ENCODE peak calls at places on chromosomes 1 and 21, in eight cellular contexts. F is colonic mucosa; V is Peyer's patch; N is CD8-positive, alpha-beta memory T cell; P is aorta; B is ovary; I is BE2C; W is hepatocyte. K is an unnamed sample.

GRCh38 chr1:53266038-53266437 is 27.7 kb upstream of the MAGOH start:
- DNase-seq in F (no peak), V (no peak), N (no peak), P (no peak), B (no peak), I (no peak), W (no peak), K (peak; percentile 47)

GRCh38 chr1:246153796-246154212 is 353.3 kb downstream of the SMYD3 start:
- DNase-seq in F (no peak), V (no peak), N (no peak), P (no peak), B (no peak), I (no peak), W (no peak), K (no peak)

GRCh38 chr1:18139198-18139981 is 31.8 kb downstream of the IGSF21 start:
- DNase-seq in F (no peak), V (no peak), N (no peak), P (no peak), B (no peak), I (peak; percentile 47), W (no peak), K (peak; percentile 34)

GRCh38 chr1:169312084-169312954 is 55.3 kb downstream of the NME7 start:
- DNase-seq in F (no peak), V (no peak), N (peak; percentile 67), P (no peak), B (no peak), I (no peak), W (peak; percentile 47), K (no peak)

GRCh38 chr1:1065265-1065939 is 8.7 kb downstream of the RNF223 start:
- DNase-seq in F (no peak), V (no peak), N (no peak), P (no peak), B (no peak), I (no peak), W (no peak), K (no peak)

GRCh38 chr1:212070720-212071302 is 35.3 kb downstream of the DTL start:
- DNase-seq in F (no peak), V (no peak), N (no peak), P (no peak), B (no peak), I (no peak), W (peak; percentile 73), K (peak; percentile 45)

GRCh38 chr1:63663301-63663700 is 70.1 kb downstream of the PGM1 start:
- DNase-seq in F (no peak), V (no peak), N (no peak), P (no peak), B (no peak), I (no peak), W (no peak), K (no peak)

GRCh38 chr1:156625436-156626078 is 6.3 kb downstream of the HAPLN2 start:
- DNase-seq in F (peak; percentile 64), V (peak; percentile 51), N (peak; percentile 72), P (peak; percentile 65), B (peak; percentile 57), I (peak; percentile 85), W (peak; percentile 73), K (peak; percentile 73)

GRCh38 chr1:211813590-211813989 is 17.0 kb downstream of the LPGAT1 start:
- DNase-seq in F (no peak), V (no peak), N (no peak), P (no peak), B (peak; percentile 45), I (no peak), W (peak; percentile 14), K (no peak)

GRCh38 chr1:215584389-215584788 is 17.3 kb downstream of the KCTD3 start:
- DNase-seq in F (no peak), V (no peak), N (no peak), P (no peak), B (no peak), I (no peak), W (no peak), K (no peak)

GRCh38 chr1:109226078-109226445 is 12.3 kb downstream of the SARS1 start:
- DNase-seq in F (no peak), V (no peak), N (no peak), P (no peak), B (no peak), I (no peak), W (no peak), K (no peak)

DNA sequence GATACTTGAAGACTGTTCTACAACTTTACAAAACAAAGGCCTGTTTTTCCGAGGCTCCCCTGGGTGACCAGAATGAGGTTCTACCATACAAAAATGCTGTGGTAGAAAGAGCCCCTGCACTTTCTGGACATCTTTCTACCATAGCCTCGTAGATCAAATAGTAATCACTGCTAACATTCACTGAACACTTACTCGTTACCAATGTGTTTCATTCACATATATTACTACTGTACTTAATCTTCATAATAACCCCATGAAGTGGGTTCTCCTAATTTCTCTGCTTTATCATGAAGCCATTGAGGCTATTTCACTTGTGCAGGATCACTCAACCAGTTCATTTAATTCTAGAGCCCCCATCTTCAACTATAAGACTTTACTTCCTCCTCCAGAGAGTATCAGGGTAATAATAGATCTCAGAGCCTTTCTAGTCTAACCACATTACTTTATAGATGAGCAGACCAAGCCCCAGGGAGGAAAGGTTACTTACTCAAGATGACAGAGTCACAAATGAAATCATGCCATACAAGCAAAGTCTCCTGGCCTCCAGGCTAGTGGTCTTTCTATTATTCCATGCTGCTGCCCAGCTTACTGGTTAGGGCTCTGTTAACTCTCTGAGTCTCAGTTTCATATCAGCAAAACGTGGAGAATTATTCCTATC is 46.7 kb upstream of the OSBPL9 start:
- DNase-seq in F (no peak), V (no peak), N (no peak), P (no peak), B (no peak), I (no peak), W (no peak), K (no peak)
- H3K4me1 ChIP-seq in F (peaks cover 13% of the 10 kb centered on the region), V (peaks cover 23% of the 10 kb centered on the region), N (peaks cover 28% of the 10 kb centered on the region), P (peaks cover 8% of the 10 kb centered on the region), B (no peaks in the 10 kb centered on the region), I (no peaks in the 10 kb centered on the region), W (peaks cover 15% of the 10 kb centered on the region), K (peaks cover 13% of the 10 kb centered on the region)

DNA sequence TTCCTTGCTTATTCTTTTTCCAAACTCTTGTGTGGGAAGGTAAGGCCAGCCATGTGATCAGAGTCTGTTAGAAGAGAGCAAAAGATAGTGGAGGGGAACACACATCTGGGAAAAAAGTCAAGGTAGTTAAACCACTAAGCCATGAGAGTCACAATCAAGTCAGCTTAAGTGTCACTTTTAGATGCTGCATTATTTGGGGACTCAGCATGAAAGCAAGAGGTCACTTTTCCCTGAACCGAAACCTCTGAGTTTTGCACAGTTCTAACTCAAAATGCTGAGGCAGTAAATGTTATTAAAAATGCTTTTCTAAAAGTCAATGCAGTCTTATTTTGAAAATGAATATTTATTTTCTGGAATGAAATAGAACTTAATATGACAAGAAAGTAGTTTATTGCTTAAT is 69.2 kb downstream of the RBM11 start:
- DNase-seq in F (no peak), V (no peak), N (no peak), P (no peak), B (no peak), I (no peak), W (no peak), K (no peak)
- H3K4me1 ChIP-seq in F (no peaks in the 10 kb centered on the region), V (no peaks in the 10 kb centered on the region), N (no peaks in the 10 kb centered on the region), P (peaks cover 4% of the 10 kb centered on the region), B (peaks cover 2% of the 10 kb centered on the region), I (no peaks in the 10 kb centered on the region), W (peaks cover 3% of the 10 kb centered on the region), K (peaks cover 10% of the 10 kb centered on the region)

GRCh38 chr21:42645211-42646075 is 8.0 kb upstream of the PDE9A start:
- DNase-seq in F (no peak), V (no peak), N (peak; percentile 23), P (peak; percentile 15), B (no peak), I (no peak), W (no peak), K (no peak)

GRCh38 chr21:42646836-42647235 is 6.6 kb upstream of the PDE9A start:
- DNase-seq in F (no peak), V (no peak), N (peak; percentile 29), P (peak; percentile 30), B (no peak), I (peak; percentile 4), W (no peak), K (no peak)

GRCh38 chr21:42648606-42649005 is 4.8 kb upstream of the PDE9A start:
- DNase-seq in F (no peak), V (no peak), N (peak; percentile 3), P (no peak), B (no peak), I (no peak), W (no peak), K (no peak)

GRCh38 chr21:42644223-42645208 is 8.9 kb upstream of the PDE9A start:
- DNase-seq in F (no peak), V (no peak), N (peak; percentile 26), P (peak; percentile 27), B (no peak), I (no peak), W (no peak), K (no peak)

DNA sequence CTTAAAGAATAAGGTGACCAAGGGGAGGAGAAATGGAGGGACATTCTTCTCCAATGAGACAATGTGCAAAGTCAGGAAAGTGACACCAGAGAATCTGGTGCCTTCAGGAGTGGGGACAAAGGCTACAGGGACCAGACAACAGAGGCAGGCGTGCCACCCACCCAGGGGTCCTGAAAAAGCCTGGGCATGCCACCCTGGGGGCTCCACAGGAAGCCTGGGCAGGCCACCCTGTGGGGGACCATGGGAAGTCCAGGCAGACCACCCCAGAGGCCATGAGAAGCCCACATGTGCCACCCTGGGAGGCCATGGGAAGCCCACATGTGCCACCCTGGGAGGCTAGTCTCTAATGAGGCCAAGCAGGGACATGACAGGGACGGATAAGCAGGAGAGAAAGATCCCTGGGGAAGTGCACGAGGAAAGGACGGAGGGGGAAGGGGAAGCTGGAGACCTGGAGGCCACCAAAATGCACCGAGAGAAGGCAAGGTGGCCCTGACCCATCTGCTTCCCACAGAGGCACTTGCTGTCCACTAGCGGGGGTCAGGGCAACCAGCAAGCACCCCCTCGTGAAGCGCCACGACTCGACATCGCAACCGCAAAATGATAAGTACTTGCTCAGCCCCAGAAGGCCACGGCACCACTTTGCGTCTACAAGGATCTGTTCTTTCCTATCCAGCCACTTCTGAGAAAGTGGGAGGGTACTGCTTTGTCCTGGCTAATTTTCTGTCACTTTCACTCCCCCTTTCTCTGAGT is 7.2 kb upstream of the PDE9A start:
- DNase-seq in F (no peak), V (no peak), N (peak; percentile 37), P (peak; percentile 36), B (no peak), I (peak; percentile 1), W (no peak), K (no peak)
- H3K4me1 ChIP-seq in F (no peaks in the 10 kb centered on the region), V (peaks cover 16% of the 10 kb centered on the region), N (no peaks in the 10 kb centered on the region), P (no peaks in the 10 kb centered on the region), B (peaks cover 6% of the 10 kb centered on the region), I (no peaks in the 10 kb centered on the region), W (peaks cover 6% of the 10 kb centered on the region), K (peaks cover 13% of the 10 kb centered on the region)

GRCh38 chr1:232383455-232384074 is 246.4 kb downstream of the SIPA1L2 start:
- DNase-seq in F (no peak), V (no peak), N (no peak), P (no peak), B (no peak), I (no peak), W (no peak), K (no peak)

GRCh38 chr1:232380556-232380955 is 249.4 kb downstream of the SIPA1L2 start:
- DNase-seq in F (no peak), V (no peak), N (no peak), P (no peak), B (no peak), I (no peak), W (no peak), K (no peak)

GRCh38 chr1:232380131-232380530 is 249.8 kb downstream of the SIPA1L2 start:
- DNase-seq in F (no peak), V (no peak), N (no peak), P (no peak), B (no peak), I (no peak), W (no peak), K (no peak)

GRCh38 chr1:232382671-232383070 is 247.3 kb downstream of the SIPA1L2 start:
- DNase-seq in F (no peak), V (no peak), N (no peak), P (no peak), B (no peak), I (no peak), W (no peak), K (no peak)

GRCh38 chr1:232381676-232382075 is 248.3 kb downstream of the SIPA1L2 start:
- DNase-seq in F (no peak), V (no peak), N (no peak), P (no peak), B (no peak), I (no peak), W (no peak), K (no peak)
- H3K4me1 ChIP-seq in F (no peaks in the 10 kb centered on the region), V (no peaks in the 10 kb centered on the region), N (no peaks in the 10 kb centered on the region), P (no peaks in the 10 kb centered on the region), B (no peaks in the 10 kb centered on the region), I (no peaks in the 10 kb centered on the region), W (peaks cover 18% of the 10 kb centered on the region), K (peaks cover 7% of the 10 kb centered on the region)